ENCODE peak calls at places on chromosomes 13 and 19, in seven cellular contexts. R is mesothelial cell of epicardium, Z is kidney epithelial cell, T is GM13977, C is esophagus muscularis mucosa, N is cardiac muscle cell, K is H1. V is an unnamed sample.
A peak's percentile ranks its signal among the peaks of the same experiment; 100 is the strongest.

GRCh38 chr19:35154535-35155406 is at the start of gene FXYD5:
- DNase-seq in C (no peak), Z (no peak), K (no peak), R (peak; percentile 60), T (peak; percentile 78), N (peak; percentile 88), V (peak; percentile 80)

GRCh38 chr13:114339779-114340534 is 25.7 kb downstream of the CHAMP1 start:
- DNase-seq in C (no peak), K (no peak), Z (no peak), N (peak; percentile 59), R (no peak), T (no peak), V (no peak)

GRCh38 chr13:112900691-112901091 is 68.3 kb upstream of the MCF2L start:
- DNase-seq in Z (no peak), C (no peak), R (no peak), T (no peak), K (no peak), N (no peak), V (no peak)

GRCh38 chr13:93521307-93521706 is 294.7 kb downstream of the GPC6 start:
- DNase-seq in C (no peak), T (no peak), Z (no peak), N (no peak), R (no peak), K (no peak), V (no peak)

GRCh38 chr13:80084086-80084676 is 256.7 kb downstream of the SPRY2 start:
- DNase-seq in C (no peak), K (no peak), T (no peak), R (no peak), Z (peak; percentile 38), N (peak; percentile 95), V (no peak)

GRCh38 chr13:72774019-72774418 is 7.7 kb downstream of the DIS3 start:
- DNase-seq in C (no peak), Z (no peak), K (no peak), N (peak; percentile 61), T (no peak), R (no peak), V (no peak)

GRCh38 chr19:56720281-56720680 is 48.7 kb upstream of the ZNF835 start:
- DNase-seq in K (no peak), R (no peak), Z (no peak), N (peak; percentile 0), C (no peak), T (no peak), V (no peak)

GRCh38 chr13:98939552-98940306 is 38.1 kb downstream of the DOCK9 start:
- DNase-seq in K (no peak), C (no peak), T (no peak), N (peak; percentile 22), R (no peak), Z (no peak), V (no peak)

GRCh38 chr13:94454334-94454733 is 25.1 kb downstream of the DCT start:
- DNase-seq in R (no peak), T (no peak), N (no peak), K (no peak), C (no peak), Z (no peak), V (no peak)

DNA sequence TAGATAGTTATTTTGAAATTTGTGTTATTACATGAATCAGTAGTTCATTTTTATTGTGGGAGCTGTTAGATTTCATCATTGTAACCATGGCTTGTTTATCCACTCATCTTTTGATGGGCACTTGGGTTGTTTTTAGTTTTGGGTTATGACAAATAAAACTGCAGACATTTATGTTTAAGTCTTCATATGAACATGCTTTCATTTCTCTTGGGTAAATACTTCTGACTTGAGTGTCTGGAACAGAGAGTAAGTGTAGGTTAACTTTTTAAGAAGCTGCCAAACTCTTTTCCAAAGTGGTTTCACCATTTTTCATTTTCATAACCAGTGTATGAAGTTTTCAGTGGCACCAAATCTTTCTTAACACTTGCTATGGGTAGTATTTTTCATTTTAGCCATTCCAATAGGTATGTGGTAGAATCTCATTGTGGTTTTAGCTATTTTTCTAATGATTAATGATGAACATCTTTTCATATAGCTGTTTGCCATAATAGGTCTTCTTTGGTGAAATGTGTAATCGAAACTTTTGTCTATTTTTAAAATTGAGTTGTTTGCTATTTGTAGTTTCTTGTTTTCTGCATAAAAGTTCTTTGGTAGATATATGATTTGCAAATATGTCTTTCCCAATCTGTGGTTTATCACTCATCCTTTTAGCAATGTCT is 17.9 kb downstream of the SLAIN1 start:
- DNase-seq in K (no peak), Z (no peak), C (no peak), T (no peak), R (no peak), N (no peak), V (no peak)
- TF ChIP-seq CTCF in K (no peak), Z (no peak), C (no peak), T (no peak), R (no peak), N (no peak), V (no peak)

GRCh38 chr19:43503501-43504425 is 783 bp downstream of the PHLDB3 start:
- DNase-seq in K (peak; percentile 87), N (peak; percentile 89), Z (no peak), R (peak; percentile 97), C (peak; percentile 99), T (peak; percentile 100), V (peak; percentile 100)
- TF ChIP-seq CTCF in K (peak; percentile 33), N (no peak), Z (no peak), R (no peak), C (no peak), T (peak; percentile 51), V (peak; percentile 20)

GRCh38 chr19:45729774-45730388 is 815 bp downstream of the FBXO46 start:
- DNase-seq in C (no peak), K (no peak), N (no peak), R (no peak), T (peak; percentile 54), Z (no peak), V (peak; percentile 60)

GRCh38 chr19:45733160-45733810 is at the start of gene MEIOSIN:
- DNase-seq in T (no peak), N (no peak), C (no peak), R (no peak), K (no peak), Z (no peak), V (no peak)

GRCh38 chr19:45730389-45731288 is at the start of gene FBXO46:
- DNase-seq in N (peak; percentile 100), T (peak; percentile 96), R (peak; percentile 93), Z (peak; percentile 95), K (peak; percentile 93), C (peak; percentile 99), V (peak; percentile 96)
- TF ChIP-seq CTCF in N (peak; percentile 28), T (peak; percentile 43), R (no peak), Z (peak; percentile 45), K (peak; percentile 21), C (no peak), V (peak; percentile 31)

GRCh38 chr19:1410136-1410786 is 2.9 kb downstream of the DAZAP1 start:
- DNase-seq in K (no peak), Z (no peak), N (peak; percentile 44), T (no peak), R (no peak), C (no peak), V (no peak)

GRCh38 chr19:1412323-1412923 is 5.0 kb downstream of the DAZAP1 start:
- DNase-seq in N (no peak), C (no peak), Z (no peak), T (no peak), R (no peak), K (no peak), V (no peak)

GRCh38 chr19:1411255-1412191 is 4.1 kb downstream of the DAZAP1 start:
- DNase-seq in N (peak; percentile 31), K (no peak), C (no peak), R (no peak), T (no peak), Z (no peak), V (no peak)

GRCh38 chr19:1410789-1411188 is 3.4 kb downstream of the DAZAP1 start:
- DNase-seq in T (no peak), K (no peak), C (no peak), N (no peak), R (no peak), Z (no peak), V (no peak)

DNA sequence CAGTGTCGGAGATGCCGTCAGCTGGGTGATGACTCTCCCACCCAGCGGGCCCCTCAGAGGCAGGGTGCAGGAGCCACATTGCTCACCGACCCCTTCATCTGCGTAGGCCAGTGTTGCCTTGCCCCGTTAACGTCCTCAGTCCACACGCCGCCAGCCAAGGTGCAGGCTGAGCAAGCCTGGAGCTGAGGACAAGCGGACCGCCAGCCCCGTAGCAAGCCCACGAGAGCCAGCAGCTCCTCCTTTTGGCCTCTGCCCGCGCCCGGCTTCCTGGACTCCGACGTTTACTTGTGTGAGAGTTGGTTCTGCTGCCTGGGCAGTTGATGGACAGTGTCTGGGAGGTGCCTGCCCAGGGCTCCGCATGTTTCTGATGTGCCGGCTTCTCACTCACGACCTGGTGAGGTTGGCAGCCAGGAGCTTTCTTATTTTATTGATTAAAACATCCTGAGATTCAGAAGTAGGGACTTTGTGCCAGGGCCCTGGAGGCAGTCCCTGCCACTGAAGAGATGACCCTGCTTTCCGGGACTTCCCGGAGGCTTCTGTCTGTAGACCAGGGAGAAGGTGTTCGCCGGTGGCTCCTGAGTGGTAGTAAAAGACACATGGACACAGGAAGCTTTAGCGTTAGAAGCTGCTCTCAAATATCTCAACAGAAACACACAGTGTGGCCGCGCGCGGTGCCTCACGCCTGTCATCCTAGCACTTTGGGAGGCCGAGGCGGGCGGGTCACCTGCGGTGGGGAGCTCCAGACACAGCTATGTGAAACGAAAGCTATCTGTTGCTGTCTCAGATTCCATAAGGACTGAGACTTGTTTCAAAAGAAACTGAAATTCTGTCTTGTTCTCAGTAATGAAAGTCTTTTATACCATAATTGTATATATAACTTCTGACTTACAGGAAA is 5.9 kb downstream of the DAZAP1 start:
- DNase-seq in K (no peak), N (no peak), Z (no peak), T (no peak), C (no peak), R (no peak), V (no peak)
- TF ChIP-seq CTCF in K (no peak), N (no peak), Z (no peak), T (no peak), C (no peak), R (no peak), V (no peak)